ENCODE peak calls at places on chromosomes 12 and 14, in eight cellular contexts. O, K, H, G, E, F, T and C are unnamed samples.

GRCh38 chr14:97251423-97252155 is 454.4 kb downstream of the VRK1 start:
- DNase-seq in F (no peak), K (no peak), H (no peak), E (no peak), G (no peak), T (no peak), O (no peak), C (no peak)

GRCh38 chr12:115571027-115571426 is 706.5 kb downstream of the MED13L start:
- DNase-seq in E (no peak), O (no peak), F (no peak), T (no peak), G (no peak), K (no peak), H (no peak), C (no peak)

GRCh38 chr14:49303952-49304516 is 282.1 kb downstream of the RPS29 start:
- DNase-seq in E (no peak), F (peak; percentile 3), T (peak; percentile 18), G (no peak), O (peak; percentile 44), K (no peak), H (no peak), C (no peak)

GRCh38 chr12:80442426-80443222 is 1.4 kb upstream of the PTPRQ start:
- DNase-seq in K (no peak), H (no peak), O (no peak), G (no peak), T (no peak), E (no peak), F (no peak), C (no peak)

GRCh38 chr14:29717906-29718305 is 209.7 kb downstream of the PRKD1 start:
- DNase-seq in H (no peak), K (no peak), O (peak; percentile 32), F (peak; percentile 62), T (no peak), E (no peak), G (no peak), C (no peak)

GRCh38 chr12:67068773-67069450 is 200.2 kb upstream of the CAND1 start:
- DNase-seq in G (no peak), H (peak; percentile 76), F (peak; percentile 24), T (peak; percentile 28), K (peak; percentile 56), E (peak; percentile 22), O (peak; percentile 12), C (peak; percentile 59)

GRCh38 chr12:56387152-56387551 is 24.5 kb upstream of the APOF start:
- DNase-seq in O (peak; percentile 9), K (no peak), E (no peak), T (no peak), G (no peak), F (peak; percentile 48), H (no peak), C (no peak)

GRCh38 chr14:106417224-106418049 is 891.1 kb downstream of the TMEM121 start:
- DNase-seq in O (peak; percentile 36), K (no peak), T (no peak), F (no peak), H (peak; percentile 54), E (no peak), G (peak; percentile 65), C (no peak)

GRCh38 chr12:78290606-78291345 is 460.1 kb downstream of the NAV3 start:
- DNase-seq in G (no peak), H (no peak), K (no peak), T (no peak), O (peak; percentile 97), F (peak; percentile 96), E (no peak), C (no peak)